ENCODE peak calls at places on chromosome 5, in eight cellular contexts. B, O, R, N, Y, I, C and V are unnamed samples.
A peak's percentile ranks its signal among the peaks of the same experiment; 100 is the strongest.

GRCh38 chr5:83965431-83965830 is 244.8 kb upstream of the HAPLN1 start:
- DNase-seq in N (no peak), I (no peak), Y (no peak), R (peak; percentile 25), B (no peak), C (no peak), O (no peak), V (no peak)

GRCh38 chr5:73495772-73496346 is 2.4 kb upstream of the BTF3 start:
- DNase-seq in R (no peak), C (no peak), B (no peak), Y (no peak), O (no peak), N (no peak), I (no peak), V (no peak)

GRCh38 chr5:4990017-4990416 is 150.1 kb upstream of the ADAMTS16 start:
- DNase-seq in O (no peak), Y (no peak), R (no peak), N (no peak), B (no peak), C (no peak), I (no peak), V (no peak)

GRCh38 chr5:169121631-169122420 is 179.1 kb downstream of the SLIT3 start:
- DNase-seq in Y (no peak), B (no peak), I (no peak), N (no peak), R (no peak), C (peak; percentile 83), O (no peak), V (no peak)

GRCh38 chr5:168093200-168093930 is 198.1 kb upstream of the WWC1 start:
- DNase-seq in Y (no peak), O (no peak), I (no peak), B (no peak), N (no peak), R (no peak), C (no peak), V (no peak)

GRCh38 chr5:116289276-116289675 is 204.5 kb downstream of the COMMD10 start:
- DNase-seq in Y (no peak), B (no peak), R (no peak), C (no peak), N (no peak), I (no peak), O (no peak), V (no peak)

GRCh38 chr5:148786456-148786855 is 40.0 kb upstream of the ADRB2 start:
- DNase-seq in I (no peak), O (no peak), B (no peak), C (no peak), Y (no peak), R (no peak), N (no peak), V (no peak)

GRCh38 chr5:8943301-8943700 is 602.6 kb downstream of the SEMA5A start:
- DNase-seq in N (no peak), B (no peak), R (no peak), O (no peak), I (no peak), Y (no peak), C (peak; percentile 34), V (no peak)

GRCh38 chr5:66174338-66174737 is 30.2 kb downstream of the SREK1 start:
- DNase-seq in N (no peak), O (no peak), C (peak; percentile 53), R (peak; percentile 45), Y (no peak), B (no peak), I (no peak), V (no peak)

GRCh38 chr5:133664422-133664821 is 52.1 kb upstream of the FSTL4 start:
- DNase-seq in C (peak; percentile 59), N (no peak), I (no peak), R (peak; percentile 6), Y (no peak), B (no peak), O (peak; percentile 20), V (no peak)

GRCh38 chr5:34483442-34484033 is 172.6 kb upstream of the RAI14 start:
- DNase-seq in N (no peak), Y (no peak), C (no peak), R (no peak), B (peak; percentile 55), I (no peak), O (no peak), V (no peak)

GRCh38 chr5:36690041-36690941 is 83.9 kb downstream of the SLC1A3 start:
- DNase-seq in N (peak; percentile 76), I (peak; percentile 83), R (peak; percentile 79), O (peak; percentile 81), Y (peak; percentile 64), C (peak; percentile 73), B (peak; percentile 73), V (peak; percentile 91)

GRCh38 chr5:72467987-72468386 is 39.2 kb downstream of the ZNF366 start:
- DNase-seq in B (no peak), I (no peak), R (peak; percentile 56), O (no peak), Y (no peak), N (no peak), C (peak; percentile 84), V (no peak)

GRCh38 chr5:100644206-100644605 is 109.0 kb downstream of the FAM174A start:
- DNase-seq in C (no peak), N (no peak), B (no peak), R (no peak), I (no peak), Y (no peak), O (no peak), V (no peak)

GRCh38 chr5:78574157-78574673 is 74.4 kb downstream of the LHFPL2 start:
- DNase-seq in O (no peak), B (no peak), Y (no peak), I (no peak), R (no peak), N (peak; percentile 62), C (peak; percentile 66), V (peak; percentile 69)

GRCh38 chr5:172574845-172575170 is 66.3 kb upstream of the NEURL1B start:
- DNase-seq in I (no peak), B (no peak), N (no peak), O (no peak), C (no peak), R (no peak), Y (no peak), V (no peak)

GRCh38 chr5:72921103-72921502 is 34.7 kb upstream of the FCHO2 start:
- DNase-seq in O (no peak), I (no peak), Y (no peak), B (no peak), N (no peak), C (no peak), R (no peak), V (no peak)

GRCh38 chr5:76041863-76042262 is 41.3 kb upstream of the SV2C start:
- DNase-seq in C (no peak), B (no peak), R (no peak), Y (peak; percentile 3), I (no peak), O (no peak), N (no peak), V (no peak)

DNA sequence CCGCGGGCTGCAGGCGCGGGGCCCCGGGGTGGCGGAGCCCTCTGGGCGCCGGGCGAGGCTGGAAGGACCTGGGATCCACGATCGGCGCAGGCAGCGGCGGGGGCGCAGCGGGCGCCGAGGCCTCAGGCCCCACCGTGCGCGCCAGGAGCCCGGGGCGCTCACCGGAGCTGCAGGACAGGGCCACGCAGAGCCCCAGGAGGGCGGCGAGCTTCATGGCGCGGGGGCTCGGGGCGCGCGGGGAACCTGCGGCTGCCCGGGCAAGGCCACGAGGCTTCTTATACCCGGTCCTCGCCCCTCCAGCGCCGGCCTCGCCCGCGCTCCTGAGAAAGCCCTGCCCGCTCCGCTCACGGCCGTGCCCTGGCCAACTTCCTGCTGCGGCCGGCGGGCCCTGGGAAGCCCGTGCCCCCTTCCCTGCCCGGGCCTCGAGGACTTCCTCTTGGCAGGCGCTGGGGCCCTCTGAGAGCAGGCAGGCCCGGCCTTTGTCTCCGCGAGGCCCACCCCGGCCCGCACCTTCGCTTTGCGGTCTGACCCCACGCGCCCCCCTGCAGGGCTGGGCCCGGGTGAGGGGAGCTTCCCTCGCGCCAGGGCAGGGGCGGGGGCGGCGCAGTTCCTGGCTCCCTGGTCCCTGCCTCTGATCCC is at the start of gene SCGB3A1:
- DNase-seq in O (no peak), R (no peak), N (no peak), Y (no peak), C (no peak), B (no peak), I (no peak), V (peak; percentile 81)
- H3K4me3 ChIP-seq in O (no peak within 1 kb of the TSS), R (no peak within 1 kb of the TSS), N (no peak within 1 kb of the TSS), Y (peak within 1 kb of the TSS; percentile 31), C (no peak within 1 kb of the TSS), B (peak within 1 kb of the TSS; percentile 30), I (peak within 1 kb of the TSS; percentile 64), V (peak within 1 kb of the TSS; percentile 33)

GRCh38 chr5:177365845-177366527 is 8.3 kb downstream of the RGS14 start:
- DNase-seq in B (no peak), C (no peak), O (no peak), R (no peak), Y (no peak), I (no peak), N (no peak), V (no peak)
- H3K4me3 ChIP-seq in B (no peak overlapping the region), C (no peak overlapping the region), O (peak overlapping the region; percentile 66), R (no peak overlapping the region), Y (no peak overlapping the region), I (no peak overlapping the region), N (no peak overlapping the region), V (no peak overlapping the region)

GRCh38 chr5:141477169-141477568 is 1.4 kb downstream of the PCDHGC3 start:
- DNase-seq in B (no peak), O (no peak), Y (no peak), N (no peak), C (no peak), R (no peak), I (no peak), V (no peak)

GRCh38 chr5:141476132-141476909 is 555 bp downstream of the PCDHGC3 start:
- DNase-seq in R (peak; percentile 85), C (peak; percentile 82), N (peak; percentile 53), Y (peak; percentile 66), B (no peak), I (no peak), O (peak; percentile 50), V (peak; percentile 72)

GRCh38 chr5:141477815-141478214 is 2.0 kb downstream of the PCDHGC3 start:
- DNase-seq in N (no peak), Y (no peak), O (no peak), I (no peak), R (no peak), B (no peak), C (no peak), V (no peak)

GRCh38 chr5:141478321-141478945 is 2.7 kb downstream of the PCDHGC3 start:
- DNase-seq in C (peak; percentile 51), R (peak; percentile 29), O (no peak), N (no peak), Y (no peak), I (peak; percentile 87), B (no peak), V (peak; percentile 91)

DNA sequence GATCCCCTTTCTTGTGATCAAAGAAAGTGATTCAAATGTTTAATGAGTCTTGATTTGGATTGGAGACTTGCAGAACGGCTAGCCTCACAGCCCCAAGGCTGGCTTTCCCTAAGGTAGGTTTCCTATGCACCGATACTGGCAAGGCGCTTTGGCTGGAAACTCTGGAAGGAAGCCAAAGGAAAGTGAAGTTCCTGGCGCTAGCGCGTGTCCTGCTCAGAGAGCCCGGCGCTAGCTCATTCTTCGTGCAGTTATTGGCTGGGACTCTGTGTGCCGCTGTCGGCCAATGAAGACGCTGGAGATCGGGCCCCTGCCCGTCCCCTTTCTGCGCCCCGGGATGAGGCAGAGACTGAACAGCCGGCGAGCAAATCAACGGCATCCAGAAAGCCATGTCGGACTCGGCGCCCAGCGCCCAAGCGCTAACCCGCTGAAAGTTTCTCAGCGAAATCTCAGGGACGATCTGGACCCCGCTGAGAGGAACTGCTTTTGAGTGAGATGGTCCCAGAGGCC is at the start of gene PCDHGC3:
- DNase-seq in B (peak; percentile 79), N (peak; percentile 90), R (peak; percentile 97), Y (peak; percentile 94), O (peak; percentile 96), I (peak; percentile 90), C (peak; percentile 95), V (peak; percentile 91)
- H3K4me3 ChIP-seq in B (peak within 1 kb of the TSS; percentile 58), N (peak within 1 kb of the TSS; percentile 61), R (peak within 1 kb of the TSS; percentile 61), Y (peak within 1 kb of the TSS; percentile 59), O (peak within 1 kb of the TSS; percentile 95), I (peak within 1 kb of the TSS; percentile 78), C (peak within 1 kb of the TSS; percentile 93), V (peak within 1 kb of the TSS; percentile 64)

GRCh38 chr5:139637438-139638089 is 10.6 kb upstream of the CXXC5 start:
- DNase-seq in R (peak; percentile 82), O (peak; percentile 89), Y (peak; percentile 88), I (peak; percentile 84), N (peak; percentile 95), C (peak; percentile 74), B (peak; percentile 81), V (peak; percentile 92)
- H3K4me3 ChIP-seq in R (peak overlapping the region; percentile 8), O (peak overlapping the region; percentile 45), Y (peak overlapping the region; percentile 56), I (peak overlapping the region; percentile 71), N (peak overlapping the region; percentile 46), C (peak overlapping the region; percentile 43), B (peak overlapping the region; percentile 61), V (peak overlapping the region; percentile 53)